ENCODE peak calls at places on chromosomes 1 and 21, in four cellular contexts. One of them, this sample, is unnamed.

GRCh38 chr1:10730985-10731384 is 65.5 kb downstream of the CASZ1 start:
- DNase-seq in K562: no peak
- DNase-seq in gastrocnemius medialis: no peak
- DNase-seq in body of pancreas: no peak
- DNase-seq in this sample: peak

GRCh38 chr1:84619383-84620093 is 45.3 kb upstream of the CTBS start:
- DNase-seq in K562: no peak
- DNase-seq in gastrocnemius medialis: no peak
- DNase-seq in body of pancreas: peak
- DNase-seq in this sample: peak

GRCh38 chr1:29017235-29017634 is 102.9 kb downstream of the EPB41 start:
- DNase-seq in body of pancreas: no peak
- DNase-seq in K562: no peak
- DNase-seq in gastrocnemius medialis: no peak
- DNase-seq in this sample: no peak

GRCh38 chr1:234154320-234155251 is 218.7 kb upstream of the COA6 start:
- DNase-seq in body of pancreas: peak
- DNase-seq in K562: peak
- DNase-seq in gastrocnemius medialis: no peak
- DNase-seq in this sample: peak

GRCh38 chr1:20368866-20369545 is 78.3 kb downstream of the VWA5B1 start:
- DNase-seq in gastrocnemius medialis: no peak
- DNase-seq in body of pancreas: no peak
- DNase-seq in K562: no peak
- DNase-seq in this sample: no peak

GRCh38 chr1:21295059-21295401 is 4.8 kb upstream of the ECE1 start:
- DNase-seq in gastrocnemius medialis: no peak
- DNase-seq in body of pancreas: no peak
- DNase-seq in K562: no peak
- DNase-seq in this sample: no peak

GRCh38 chr1:20426923-20427322 is 59.1 kb downstream of the CAMK2N1 start:
- DNase-seq in gastrocnemius medialis: no peak
- DNase-seq in K562: no peak
- DNase-seq in body of pancreas: no peak
- DNase-seq in this sample: peak

GRCh38 chr1:58497499-58497898 is 49.0 kb downstream of the OMA1 start:
- DNase-seq in K562: no peak
- DNase-seq in body of pancreas: no peak
- DNase-seq in gastrocnemius medialis: no peak
- DNase-seq in this sample: no peak

GRCh38 chr1:15609631-15610030 is 7.6 kb upstream of the DDI2 start:
- DNase-seq in gastrocnemius medialis: no peak
- DNase-seq in K562: no peak
- DNase-seq in body of pancreas: no peak
- DNase-seq in this sample: no peak

GRCh38 chr1:233295775-233296322 is 324 bp upstream of the PCNX2 start:
- DNase-seq in K562: no peak
- DNase-seq in gastrocnemius medialis: no peak
- DNase-seq in body of pancreas: no peak
- DNase-seq in this sample: no peak

GRCh38 chr1:54888080-54888733 is 1.2 kb upstream of the DHCR24 start:
- DNase-seq in body of pancreas: no peak
- DNase-seq in gastrocnemius medialis: no peak
- DNase-seq in K562: no peak
- DNase-seq in this sample: no peak
- TF ChIP-seq POLR2A in body of pancreas: no peak
- TF ChIP-seq POLR2A in gastrocnemius medialis: no peak
- TF ChIP-seq POLR2A in K562: no peak
- TF ChIP-seq POLR2A in this sample: no peak

GRCh38 chr1:17308593-17308992 is 596 bp downstream of the PADI4 start:
- DNase-seq in K562: no peak
- DNase-seq in body of pancreas: no peak
- DNase-seq in gastrocnemius medialis: no peak
- DNase-seq in this sample: no peak

GRCh38 chr1:17307329-17307728 is 668 bp upstream of the PADI4 start:
- DNase-seq in gastrocnemius medialis: no peak
- DNase-seq in K562: no peak
- DNase-seq in body of pancreas: no peak
- DNase-seq in this sample: no peak

GRCh38 chr1:17306921-17307320 is 1.1 kb upstream of the PADI4 start:
- DNase-seq in gastrocnemius medialis: no peak
- DNase-seq in body of pancreas: no peak
- DNase-seq in K562: no peak
- DNase-seq in this sample: no peak

GRCh38 chr1:17306407-17306806 is 1.6 kb upstream of the PADI4 start:
- DNase-seq in gastrocnemius medialis: no peak
- DNase-seq in K562: no peak
- DNase-seq in body of pancreas: no peak
- DNase-seq in this sample: no peak

DNA sequence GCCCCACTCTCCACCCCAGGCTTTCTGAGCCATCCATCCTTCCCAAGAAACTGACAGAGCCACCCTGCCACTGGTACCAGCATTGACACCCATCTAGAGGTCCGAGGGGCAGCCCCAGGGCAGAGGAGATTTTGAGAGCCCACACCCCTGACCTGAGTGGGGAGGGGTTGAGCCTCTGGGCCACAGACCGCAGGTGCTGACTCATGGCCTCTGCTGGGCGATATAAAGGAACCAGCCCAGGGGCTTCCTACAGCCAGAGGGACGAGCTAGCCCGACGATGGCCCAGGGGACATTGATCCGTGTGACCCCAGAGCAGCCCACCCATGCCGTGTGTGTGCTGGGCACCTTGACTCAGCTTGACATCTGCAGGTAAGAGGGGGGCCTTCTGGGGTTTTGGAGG is at the start of gene PADI4:
- DNase-seq in body of pancreas: no peak
- DNase-seq in gastrocnemius medialis: no peak
- DNase-seq in K562: peak
- DNase-seq in this sample: peak
- TF ChIP-seq POLR2A in body of pancreas: no peak
- TF ChIP-seq POLR2A in gastrocnemius medialis: no peak
- TF ChIP-seq POLR2A in K562: no peak
- TF ChIP-seq POLR2A in this sample: no peak

GRCh38 chr1:161117681-161118581 is at the start of the genes NIT1 and PFDN2:
- DNase-seq in gastrocnemius medialis: peak
- DNase-seq in body of pancreas: peak
- DNase-seq in K562: peak
- DNase-seq in this sample: peak
- TF ChIP-seq POLR2A in gastrocnemius medialis: peak
- TF ChIP-seq POLR2A in body of pancreas: peak
- TF ChIP-seq POLR2A in K562: peak
- TF ChIP-seq POLR2A in this sample: peak

DNA sequence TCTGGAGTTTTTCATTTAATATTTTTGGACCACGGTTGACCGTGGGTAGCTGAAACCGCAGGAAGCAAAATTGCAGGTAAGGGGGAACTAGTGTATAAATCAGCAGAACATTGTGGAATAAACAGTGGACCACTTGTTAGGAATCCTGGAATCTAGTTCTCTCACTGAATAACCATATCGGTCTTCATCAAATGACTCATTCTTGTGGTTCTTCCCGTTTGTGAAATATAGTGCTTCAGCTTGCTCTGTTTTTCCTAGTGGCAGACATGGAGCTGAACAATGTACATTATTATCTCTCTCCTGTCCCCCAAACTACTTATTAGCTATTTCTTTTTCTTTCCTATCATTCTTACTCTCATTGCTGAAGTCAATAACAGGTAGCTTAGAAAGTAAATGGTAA is 61.9 kb downstream of the HSPA13 start:
- DNase-seq in K562: no peak
- DNase-seq in body of pancreas: no peak
- DNase-seq in gastrocnemius medialis: no peak
- DNase-seq in this sample: peak
- TF ChIP-seq POLR2A in K562: no peak
- TF ChIP-seq POLR2A in body of pancreas: no peak
- TF ChIP-seq POLR2A in gastrocnemius medialis: no peak
- TF ChIP-seq POLR2A in this sample: no peak

DNA sequence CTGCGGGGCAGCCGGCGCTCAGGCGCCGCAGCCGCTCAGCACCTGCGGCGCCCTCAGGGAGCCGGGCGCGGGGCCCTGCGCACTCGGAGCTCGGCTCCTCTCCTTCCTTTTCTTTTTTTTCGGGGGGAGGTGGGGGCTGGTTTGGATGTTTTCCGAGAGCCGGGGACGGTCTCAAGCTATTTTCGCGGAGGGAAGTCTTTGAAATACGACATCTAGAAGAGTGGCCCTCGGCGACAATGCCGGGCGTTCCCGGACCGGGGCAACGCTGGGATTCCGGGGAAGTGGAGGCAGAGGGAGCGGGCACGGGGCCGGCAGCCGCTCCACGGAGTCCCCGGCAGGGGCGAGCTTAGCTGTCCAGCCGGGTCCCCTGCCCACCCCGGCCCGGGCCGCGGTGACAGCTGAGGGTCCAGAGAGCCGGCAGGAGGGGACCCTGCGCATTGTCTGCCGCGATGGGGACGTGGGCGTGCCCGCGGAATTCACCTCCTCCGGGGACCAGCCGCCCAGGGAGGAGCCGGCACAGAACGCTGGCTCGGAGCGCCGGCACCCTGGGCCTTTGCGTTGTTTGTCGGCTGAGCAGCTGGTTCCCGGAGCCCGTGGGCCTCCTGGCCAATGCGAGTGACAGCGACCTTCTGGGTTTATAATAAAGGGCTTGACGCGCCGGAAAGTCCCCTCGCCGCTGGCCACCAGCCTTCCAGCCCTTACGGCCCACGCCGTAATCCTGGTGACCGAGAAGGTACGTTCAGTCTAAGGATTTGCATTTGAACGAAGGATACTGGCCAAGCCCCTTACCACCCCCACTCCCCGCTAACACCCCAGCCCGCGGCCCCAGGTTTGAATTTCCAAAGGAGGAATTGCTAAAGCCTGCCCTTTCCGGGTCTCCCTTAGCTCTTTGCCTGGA is 582 bp downstream of the SLC37A1 start:
- DNase-seq in gastrocnemius medialis: peak
- DNase-seq in K562: peak
- DNase-seq in body of pancreas: peak
- DNase-seq in this sample: no peak
- TF ChIP-seq POLR2A in gastrocnemius medialis: peak
- TF ChIP-seq POLR2A in K562: no peak
- TF ChIP-seq POLR2A in body of pancreas: peak
- TF ChIP-seq POLR2A in this sample: no peak

DNA sequence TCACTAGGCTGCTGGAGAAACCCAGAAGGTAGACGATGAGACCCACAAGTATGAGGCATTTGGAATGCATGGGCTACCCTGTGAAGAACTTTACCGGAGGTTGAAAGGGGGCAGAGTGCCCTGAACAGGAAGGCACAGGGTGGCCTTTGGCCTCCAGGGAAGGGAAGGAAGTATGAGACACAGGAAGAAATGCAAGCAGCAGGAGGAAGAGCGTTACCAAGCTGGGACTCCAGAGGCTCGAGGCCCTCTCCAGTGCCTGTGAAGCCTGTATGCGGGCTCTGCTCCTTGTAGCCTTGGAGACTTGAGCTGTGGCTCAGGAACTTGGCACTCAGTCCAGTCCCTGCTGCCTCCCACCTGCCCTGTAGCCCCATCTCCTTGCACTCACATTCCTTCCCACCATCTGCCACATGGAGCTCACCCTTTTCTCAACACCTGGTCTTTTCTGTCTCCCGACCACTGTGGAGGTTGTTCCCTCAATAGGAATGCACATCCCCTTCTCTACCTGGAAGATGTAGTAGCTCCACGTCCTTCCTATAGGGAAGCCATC is 33.5 kb upstream of the RNF19B start:
- DNase-seq in K562: no peak
- DNase-seq in body of pancreas: no peak
- DNase-seq in gastrocnemius medialis: no peak
- DNase-seq in this sample: no peak
- TF ChIP-seq POLR2A in K562: no peak
- TF ChIP-seq POLR2A in body of pancreas: no peak
- TF ChIP-seq POLR2A in gastrocnemius medialis: no peak
- TF ChIP-seq POLR2A in this sample: no peak

GRCh38 chr1:1406821-1407100 is 332 bp downstream of the MRPL20 start:
- DNase-seq in body of pancreas: no peak
- DNase-seq in gastrocnemius medialis: no peak
- DNase-seq in K562: no peak
- DNase-seq in this sample: no peak

GRCh38 chr1:1406101-1406820 is 832 bp downstream of the MRPL20 start:
- DNase-seq in gastrocnemius medialis: no peak
- DNase-seq in K562: peak
- DNase-seq in body of pancreas: no peak
- DNase-seq in this sample: no peak

GRCh38 chr1:1403543-1404112 is 3.5 kb downstream of the MRPL20 start:
- DNase-seq in K562: no peak
- DNase-seq in body of pancreas: no peak
- DNase-seq in gastrocnemius medialis: no peak
- DNase-seq in this sample: no peak

GRCh38 chr1:1407957-1408318 is 845 bp upstream of the MRPL20 start:
- DNase-seq in gastrocnemius medialis: no peak
- DNase-seq in K562: no peak
- DNase-seq in body of pancreas: no peak
- DNase-seq in this sample: no peak

GRCh38 chr1:1407101-1407956 is at the start of gene MRPL20:
- DNase-seq in K562: peak
- DNase-seq in body of pancreas: peak
- DNase-seq in gastrocnemius medialis: peak
- DNase-seq in this sample: peak
- TF ChIP-seq POLR2A in K562: peak
- TF ChIP-seq POLR2A in body of pancreas: peak
- TF ChIP-seq POLR2A in gastrocnemius medialis: peak
- TF ChIP-seq POLR2A in this sample: peak

GRCh38 chr1:247336390-247336789 is 4.7 kb upstream of the ZNF496 start:
- DNase-seq in gastrocnemius medialis: no peak
- DNase-seq in K562: no peak
- DNase-seq in body of pancreas: no peak
- DNase-seq in this sample: no peak
- TF ChIP-seq POLR2A in gastrocnemius medialis: no peak
- TF ChIP-seq POLR2A in K562: no peak
- TF ChIP-seq POLR2A in body of pancreas: no peak
- TF ChIP-seq POLR2A in this sample: no peak

GRCh38 chr1:23177438-23178380 is 9.1 kb upstream of the LUZP1 start:
- DNase-seq in gastrocnemius medialis: peak
- DNase-seq in K562: peak
- DNase-seq in body of pancreas: peak
- DNase-seq in this sample: peak
- TF ChIP-seq POLR2A in gastrocnemius medialis: peak
- TF ChIP-seq POLR2A in K562: no peak
- TF ChIP-seq POLR2A in body of pancreas: peak
- TF ChIP-seq POLR2A in this sample: peak

GRCh38 chr1:55302972-55303371 is 87.8 kb upstream of the USP24 start:
- DNase-seq in gastrocnemius medialis: no peak
- DNase-seq in K562: no peak
- DNase-seq in body of pancreas: no peak
- DNase-seq in this sample: no peak
- TF ChIP-seq POLR2A in gastrocnemius medialis: no peak
- TF ChIP-seq POLR2A in K562: no peak
- TF ChIP-seq POLR2A in body of pancreas: no peak
- TF ChIP-seq POLR2A in this sample: no peak

This sample was measured in H54.